ENCODE peak calls at places on chromosomes 6 and 20, in ten cellular contexts. O, F, A, P, B, E, M, C, H and U are unnamed samples.

GRCh38 chr6:113855500-113856010 is 1.6 kb upstream of the MARCKS start:
- DNase-seq in B (peak), M (no peak), A (peak), H (no peak), E (no peak), F (no peak), O (peak), C (peak), P (peak), U (no peak)

GRCh38 chr20:58511861-58512260 is 3.3 kb downstream of the APCDD1L start:
- DNase-seq in M (no peak), E (no peak), O (no peak), A (no peak), B (no peak), P (no peak), H (no peak), C (no peak), F (no peak), U (no peak)

GRCh38 chr6:90180526-90180925 is 116.1 kb downstream of the BACH2 start:
- DNase-seq in P (no peak), M (no peak), H (no peak), A (no peak), O (no peak), F (no peak), E (no peak), C (no peak), B (no peak), U (no peak)

GRCh38 chr6:55664581-55665223 is 85.7 kb upstream of the HMGCLL1 start:
- DNase-seq in P (no peak), O (no peak), A (no peak), C (no peak), H (no peak), F (no peak), E (no peak), B (no peak), M (no peak), U (no peak)

GRCh38 chr6:53786832-53787231 is 8.0 kb upstream of the LRRC1 start:
- DNase-seq in O (no peak), C (no peak), B (no peak), E (no peak), H (no peak), A (no peak), F (no peak), P (no peak), M (no peak), U (no peak)

GRCh38 chr6:14384175-14384949 is 266.8 kb downstream of the CD83 start:
- DNase-seq in F (no peak), A (no peak), O (no peak), P (no peak), H (no peak), B (no peak), M (no peak), E (no peak), C (no peak), U (no peak)

GRCh38 chr20:24693466-24694156 is 224.2 kb downstream of the SYNDIG1 start:
- DNase-seq in B (no peak), C (no peak), A (peak), F (no peak), P (no peak), H (no peak), O (peak), E (no peak), M (peak), U (no peak)

GRCh38 chr6:5094327-5094726 is 9.2 kb downstream of the PPP1R3G start:
- DNase-seq in M (no peak), A (no peak), C (no peak), P (no peak), E (peak), B (no peak), H (peak), F (no peak), O (no peak), U (no peak)

GRCh38 chr6:26311385-26312095 is 53.5 kb upstream of the BTN3A2 start:
- DNase-seq in P (no peak), B (peak), O (peak), F (peak), C (no peak), E (peak), A (no peak), M (no peak), H (no peak), U (no peak)

GRCh38 chr6:166633732-166634535 is 6.9 kb upstream of the RPS6KA2 start:
- DNase-seq in E (peak), O (no peak), B (no peak), P (peak), H (no peak), A (no peak), F (no peak), M (no peak), C (no peak), U (no peak)

GRCh38 chr6:11589261-11589660 is 51.7 kb downstream of the TMEM170B start:
- DNase-seq in A (no peak), C (no peak), O (no peak), P (no peak), B (no peak), H (no peak), E (no peak), F (no peak), M (no peak), U (no peak)

GRCh38 chr20:54208492-54209044 is 681 bp downstream of the PFDN4 start:
- DNase-seq in H (peak), P (no peak), C (peak), E (no peak), M (no peak), B (no peak), A (no peak), F (no peak), O (no peak), U (no peak)

GRCh38 chr20:10741060-10741459 is 67.3 kb upstream of the JAG1 start:
- DNase-seq in A (no peak), B (no peak), P (no peak), C (no peak), O (no peak), H (no peak), E (no peak), M (no peak), F (no peak), U (no peak)

GRCh38 chr20:49892260-49893216 is 22.8 kb downstream of the SPATA2 start:
- DNase-seq in O (no peak), A (peak), H (no peak), B (no peak), E (peak), C (no peak), P (peak), F (no peak), M (no peak), U (no peak)

GRCh38 chr20:4160761-4161305 is 145.5 kb upstream of the RNF24 start:
- DNase-seq in P (peak), F (no peak), B (no peak), A (peak), H (no peak), M (no peak), E (peak), O (peak), C (no peak), U (no peak)

GRCh38 chr6:117477988-117478852 is 4.3 kb upstream of the DCBLD1 start:
- DNase-seq in H (no peak), P (no peak), E (peak), O (peak), C (peak), M (no peak), F (no peak), A (no peak), B (no peak), U (no peak)

GRCh38 chr6:56509031-56509430 is 133.7 kb downstream of the DST start:
- DNase-seq in B (no peak), P (no peak), A (no peak), F (no peak), O (no peak), C (no peak), M (no peak), H (no peak), E (no peak), U (no peak)

GRCh38 chr6:46584586-46584985 is 68.0 kb downstream of the CYP39A1 start:
- DNase-seq in M (no peak), C (no peak), O (no peak), F (no peak), E (no peak), A (no peak), P (no peak), H (no peak), B (no peak), U (no peak)

GRCh38 chr20:61253264-61253639 is 1.2 kb downstream of the CDH4 start:
- DNase-seq in O (no peak), F (no peak), C (no peak), H (no peak), E (no peak), A (no peak), M (no peak), P (no peak), B (no peak), U (no peak)

GRCh38 chr6:34922177-34922663 is 33.2 kb downstream of the ANKS1A start:
- DNase-seq in A (no peak), P (no peak), F (no peak), H (no peak), B (no peak), O (no peak), E (peak), C (no peak), M (no peak), U (no peak)

GRCh38 chr6:30942338-30943060 is 1.7 kb downstream of the MUCL3 start:
- DNase-seq in C (no peak), F (no peak), E (peak), H (peak), M (peak), O (peak), P (peak), A (no peak), B (peak), U (no peak)

GRCh38 chr6:116476021-116476678 is 15.0 kb downstream of the CALHM6 start:
- DNase-seq in M (no peak), B (no peak), P (no peak), H (no peak), F (no peak), O (peak), E (no peak), C (peak), A (no peak), U (no peak)

GRCh38 chr6:130843575-130844320 is 16.5 kb downstream of the SMLR1 start:
- DNase-seq in A (no peak), C (peak), M (no peak), E (no peak), F (no peak), P (no peak), B (no peak), O (no peak), H (no peak), U (no peak)

GRCh38 chr6:18352001-18352400 is 35.1 kb upstream of the RNF144B start:
- DNase-seq in M (no peak), F (no peak), A (no peak), H (no peak), E (no peak), B (no peak), O (no peak), P (no peak), C (no peak), U (no peak)

GRCh38 chr6:31158863-31159855 is 770 bp downstream of the TCF19 start:
- DNase-seq in H (no peak), M (no peak), P (no peak), O (no peak), C (peak), B (no peak), A (no peak), E (no peak), F (no peak), U (no peak)

GRCh38 chr6:34534146-34534545 is 22.0 kb downstream of the SPDEF start:
- DNase-seq in A (no peak), H (no peak), B (no peak), M (no peak), E (no peak), F (no peak), P (no peak), C (no peak), O (no peak), U (no peak)

GRCh38 chr6:146224449-146224848 is 195.6 kb downstream of the GRM1 start:
- DNase-seq in E (no peak), B (no peak), M (no peak), P (no peak), C (no peak), H (no peak), F (no peak), O (no peak), A (no peak), U (no peak)

GRCh38 chr6:116251568-116252384 is 2.1 kb downstream of the TSPYL4 start:
- DNase-seq in C (no peak), E (peak), H (no peak), B (no peak), A (no peak), P (no peak), F (no peak), M (no peak), O (no peak), U (no peak)

GRCh38 chr20:24580006-24580405 is 110.6 kb downstream of the SYNDIG1 start:
- DNase-seq in F (no peak), A (no peak), H (no peak), E (no peak), M (no peak), C (no peak), B (no peak), P (no peak), O (no peak), U (no peak)

GRCh38 chr6:91268941-91269340 is 682.1 kb upstream of the MAP3K7 start:
- DNase-seq in F (no peak), O (no peak), B (no peak), P (no peak), A (no peak), E (no peak), H (no peak), C (no peak), M (no peak), U (no peak)

GRCh38 chr6:16991981-16992629 is 109.7 kb upstream of the STMND1 start:
- DNase-seq in H (no peak), M (no peak), C (no peak), E (no peak), O (no peak), B (no peak), F (no peak), P (no peak), A (no peak), U (no peak)

GRCh38 chr6:52507557-52508260 is 69.2 kb downstream of the TRAM2 start:
- DNase-seq in C (peak), H (no peak), P (no peak), E (no peak), O (no peak), F (no peak), A (no peak), B (no peak), M (no peak), U (no peak)

GRCh38 chr6:133130863-133131262 is 110.3 kb upstream of the EYA4 start:
- DNase-seq in F (no peak), H (no peak), P (peak), B (peak), O (no peak), E (peak), A (peak), C (no peak), M (no peak), U (no peak)

GRCh38 chr20:62668441-62669027 is 26.2 kb downstream of the SLCO4A1 start:
- DNase-seq in A (no peak), B (peak), O (peak), F (peak), E (peak), C (peak), M (peak), P (no peak), H (no peak), U (peak)

DNA sequence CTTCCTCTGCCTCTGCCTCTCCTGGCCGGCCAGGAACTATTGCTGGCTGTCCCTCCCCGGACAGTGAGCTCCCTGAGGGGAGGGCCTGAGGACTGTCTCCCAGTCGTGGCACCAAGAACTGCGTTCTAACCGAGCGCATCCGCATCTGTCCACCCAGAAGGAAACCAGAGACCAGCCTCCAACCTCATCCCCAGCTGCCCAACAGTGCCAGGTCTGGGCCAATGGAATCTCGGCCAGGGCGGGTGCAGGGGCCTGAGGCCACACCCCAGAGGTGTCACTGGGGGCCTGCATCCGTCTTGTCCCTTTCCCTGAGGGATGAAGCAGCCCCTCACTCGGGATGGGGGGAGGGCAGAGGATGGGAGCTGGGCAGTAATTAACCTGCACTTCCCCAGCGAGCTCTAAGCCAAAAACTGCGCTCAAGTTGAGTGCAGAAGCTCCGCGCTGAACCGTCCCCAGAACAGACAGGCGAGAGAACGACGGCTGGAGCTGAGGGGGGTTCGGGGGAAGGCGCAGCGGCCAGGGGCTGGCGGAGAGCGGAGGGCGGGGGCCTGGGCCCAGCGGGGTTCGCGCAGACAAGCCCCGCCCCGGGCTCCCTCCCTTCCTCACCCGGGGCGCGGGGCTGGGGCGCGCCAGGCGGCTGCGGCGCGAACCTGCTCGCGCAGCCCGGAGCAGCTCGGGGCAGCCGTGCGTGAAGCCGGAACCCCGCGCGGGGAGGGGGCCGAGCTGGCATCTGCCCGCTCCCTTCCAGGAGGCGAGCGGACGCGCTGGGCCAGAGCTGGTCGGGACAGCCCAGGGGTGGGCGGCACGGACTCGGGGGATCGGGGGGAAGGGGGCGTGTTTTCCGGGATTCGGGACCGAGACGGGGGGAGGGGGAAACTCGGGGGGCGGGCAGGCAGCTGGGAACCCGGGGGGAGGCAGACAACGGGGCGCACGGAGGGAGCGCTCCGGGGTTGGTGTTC is 1.4 kb downstream of the TFEB start:
- DNase-seq in C (peak), A (peak), E (peak), P (peak), B (peak), F (peak), O (peak), H (no peak), M (peak), U (peak)
- TF ChIP-seq CTCF in C (peak), A (no peak), E (no peak), P (no peak), B (no peak), F (no peak), O (peak), H (no peak), M (no peak), U (no peak)

GRCh38 chr6:151276112-151276745 is 36.5 kb downstream of the AKAP12 start:
- DNase-seq in A (no peak), B (no peak), C (no peak), M (no peak), O (no peak), H (peak), F (no peak), P (no peak), E (no peak), U (no peak)
- TF ChIP-seq CTCF in A (no peak), B (no peak), C (no peak), M (no peak), O (no peak), H (peak), F (no peak), P (no peak), E (no peak), U (no peak)

DNA sequence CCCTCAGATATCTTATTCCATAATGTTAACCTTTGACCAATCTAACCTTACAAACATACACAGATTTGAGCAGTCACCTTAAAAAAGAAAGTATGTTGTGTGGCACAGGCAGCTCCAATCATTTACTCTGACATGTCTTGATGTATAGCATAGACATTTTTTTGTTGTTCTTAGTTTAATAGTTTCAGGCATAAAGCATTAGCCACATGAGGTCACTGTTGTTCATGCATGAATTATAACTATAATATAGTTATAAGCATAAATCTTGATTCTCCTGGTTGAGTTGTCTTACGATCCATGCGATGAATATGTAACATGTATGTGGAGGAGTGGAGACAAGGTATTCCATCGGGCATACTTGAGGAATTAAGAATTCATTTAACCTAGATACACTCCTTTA is 26.1 kb upstream of the NKAIN2 start:
- DNase-seq in C (no peak), F (no peak), H (no peak), P (no peak), O (no peak), M (no peak), B (no peak), A (no peak), E (no peak), U (no peak)
- TF ChIP-seq CTCF in C (no peak), F (no peak), H (no peak), P (no peak), O (no peak), M (no peak), B (no peak), A (no peak), E (no peak), U (peak)

DNA sequence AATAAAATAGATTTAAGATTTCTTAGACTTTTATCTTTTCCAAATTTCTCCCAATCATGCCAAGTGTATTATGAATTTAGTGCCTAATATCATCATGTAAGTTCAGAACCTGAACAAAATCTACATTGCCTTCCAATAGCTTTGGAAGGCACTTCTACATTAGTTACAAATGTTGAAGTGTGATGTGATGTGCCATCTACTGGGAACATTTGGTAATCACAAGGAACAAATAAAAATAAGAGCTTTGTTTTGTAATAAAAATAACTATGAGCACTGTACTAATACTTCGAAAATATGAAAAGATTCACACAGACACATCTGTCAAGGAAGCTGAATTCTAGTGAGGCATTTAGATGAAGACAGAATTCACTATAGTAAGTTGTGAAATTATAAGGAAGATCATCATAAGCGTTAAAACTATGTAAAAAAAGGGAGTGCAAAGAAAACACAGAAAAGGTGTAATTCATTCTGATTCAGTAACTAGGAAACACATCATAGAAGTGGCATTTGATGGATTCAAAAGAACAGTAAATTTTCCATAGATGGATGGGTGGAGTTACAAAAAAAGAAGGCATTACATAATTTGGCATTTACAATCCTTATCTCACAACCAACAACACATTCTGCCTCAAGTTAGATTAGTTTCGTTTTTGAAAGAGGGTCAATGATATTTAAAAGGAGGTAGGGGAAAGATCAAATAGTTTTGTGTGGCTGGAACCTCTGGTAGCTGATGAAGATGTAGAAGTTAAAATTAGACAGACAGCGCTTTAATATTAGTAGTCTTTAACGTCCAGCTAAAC is 161.0 kb downstream of the ASCC3 start:
- DNase-seq in H (no peak), B (no peak), C (no peak), E (no peak), P (no peak), O (no peak), M (no peak), A (no peak), F (no peak), U (no peak)
- TF ChIP-seq CTCF in H (peak), B (peak), C (peak), E (peak), P (peak), O (peak), M (no peak), A (peak), F (peak), U (peak)